ENCODE peak calls at places on chromosomes 5 and 9, in five cellular contexts. V is naive thymus-derived CD4-positive, alpha-beta T cell; U is activated CD8-positive, alpha-beta memory T cell treated with anti-CD3 and anti-CD28 coated beads for 1 hour; S is nucleus accumbens; D is AG08396. N is an unnamed sample.
A peak's percentile ranks its signal among the peaks of the same experiment; 100 is the strongest.

GRCh38 chr5:107135391-107135790 is 535.3 kb downstream of the EFNA5 start:
- DNase-seq in V (no peak), U (no peak), S (no peak), D (no peak), N (no peak)

GRCh38 chr5:72328172-72328571 is 8.0 kb downstream of the PTCD2 start:
- DNase-seq in V (no peak), U (no peak), S (peak; percentile 0), D (peak; percentile 36), N (peak; percentile 71)

GRCh38 chr9:90100014-90100413 is 495.2 kb downstream of the GADD45G start:
- DNase-seq in V (no peak), U (no peak), S (no peak), D (no peak), N (no peak)

GRCh38 chr9:12817702-12818101 is 42.9 kb downstream of the LURAP1L start:
- DNase-seq in V (no peak), U (no peak), S (no peak), D (no peak), N (no peak)

GRCh38 chr5:16735092-16735970 is 118.5 kb upstream of the RETREG1 start:
- DNase-seq in V (no peak), U (no peak), S (no peak), D (no peak), N (no peak)

GRCh38 chr9:4796530-4796929 is 3.8 kb downstream of the RCL1 start:
- DNase-seq in V (no peak), U (no peak), S (no peak), D (no peak), N (no peak)

GRCh38 chr9:21782207-21782606 is 20.2 kb upstream of the MTAP start:
- DNase-seq in V (no peak), U (no peak), S (no peak), D (no peak), N (no peak)

GRCh38 chr9:98085955-98086354 is 29.4 kb downstream of the NANS start:
- DNase-seq in V (no peak), U (no peak), S (no peak), D (no peak), N (no peak)

GRCh38 chr9:97301974-97302373 is 5.5 kb upstream of the CCDC180 start:
- DNase-seq in V (no peak), U (no peak), S (no peak), D (no peak), N (no peak)

GRCh38 chr5:115453391-115454095 is 91.0 kb downstream of the FEM1C start:
- DNase-seq in V (no peak), U (no peak), S (no peak), D (no peak), N (no peak)

GRCh38 chr5:166320923-166321480 is 1970.4 kb upstream of the WWC1 start:
- DNase-seq in V (no peak), U (no peak), S (no peak), D (no peak), N (no peak)

GRCh38 chr9:22022396-22022795 is 13.3 kb upstream of the CDKN2B start:
- DNase-seq in V (no peak), U (no peak), S (no peak), D (no peak), N (no peak)

GRCh38 chr5:150771034-150771795 is 7.3 kb upstream of the SMIM3 start:
- DNase-seq in V (no peak), U (no peak), S (no peak), D (no peak), N (no peak)

GRCh38 chr9:33676746-33677505 is 118.4 kb upstream of the PRSS3 start:
- DNase-seq in V (no peak), U (no peak), S (peak; percentile 36), D (peak; percentile 10), N (peak; percentile 49)

GRCh38 chr9:113350937-113351336 is 1.6 kb downstream of the BSPRY start:
- DNase-seq in V (no peak), U (no peak), S (no peak), D (no peak), N (no peak)

GRCh38 chr9:89080193-89080592 is 88.9 kb downstream of the S1PR3 start:
- DNase-seq in V (no peak), U (no peak), S (no peak), D (peak; percentile 27), N (no peak)

GRCh38 chr5:180594311-180595045 is 3.2 kb upstream of the SCGB3A1 start:
- DNase-seq in V (no peak), U (no peak), S (no peak), D (no peak), N (no peak)

GRCh38 chr5:7540806-7541205 is 144.9 kb downstream of the ADCY2 start:
- DNase-seq in V (no peak), U (no peak), S (no peak), D (no peak), N (no peak)

GRCh38 chr5:71955718-71956117 is 151.6 kb upstream of the MAP1B start:
- DNase-seq in V (no peak), U (no peak), S (no peak), D (no peak), N (no peak)

GRCh38 chr9:85258823-85259370 is 482.9 kb downstream of the AGTPBP1 start:
- DNase-seq in V (no peak), U (no peak), S (peak; percentile 11), D (peak; percentile 26), N (peak; percentile 84)

GRCh38 chr5:154729613-154730012 is 25.6 kb upstream of the LARP1 start:
- DNase-seq in V (no peak), U (no peak), S (no peak), D (no peak), N (no peak)

GRCh38 chr9:89477811-89478583 is 19.9 kb downstream of the SEMA4D start:
- DNase-seq in V (peak; percentile 67), U (peak; percentile 58), S (no peak), D (no peak), N (no peak)

GRCh38 chr5:169742773-169743296 is 105.8 kb downstream of the DOCK2 start:
- DNase-seq in V (no peak), U (no peak), S (no peak), D (peak; percentile 58), N (no peak)

GRCh38 chr9:1018121-1018520 is 32.0 kb upstream of the DMRT2 start:
- DNase-seq in V (no peak), U (no peak), S (no peak), D (no peak), N (no peak)

GRCh38 chr9:4927043-4927471 is 58.0 kb upstream of the JAK2 start:
- DNase-seq in V (no peak), U (no peak), S (no peak), D (no peak), N (no peak)

GRCh38 chr5:68450245-68450852 is 234.8 kb downstream of the PIK3R1 start:
- DNase-seq in V (no peak), U (no peak), S (no peak), D (no peak), N (no peak)

GRCh38 chr5:32190094-32190493 is 16.0 kb upstream of the GOLPH3 start:
- DNase-seq in V (no peak), U (no peak), S (no peak), D (no peak), N (no peak)

GRCh38 chr5:154993461-154993860 is 20.1 kb upstream of the KIF4B start:
- DNase-seq in V (no peak), U (no peak), S (no peak), D (no peak), N (no peak)

GRCh38 chr5:24535646-24536045 is 109.1 kb downstream of the CDH10 start:
- DNase-seq in V (no peak), U (no peak), S (no peak), D (no peak), N (no peak)

GRCh38 chr5:132791026-132791425 is 14.0 kb upstream of the SEPTIN8 start:
- DNase-seq in V (no peak), U (no peak), S (no peak), D (no peak), N (no peak)

GRCh38 chr5:141258464-141258863 is 13.3 kb downstream of the PCDHB15 start:
- DNase-seq in V (no peak), U (no peak), S (no peak), D (no peak), N (no peak)

GRCh38 chr5:109682383-109682782 is 7.3 kb upstream of the MAN2A1 start:
- DNase-seq in V (no peak), U (no peak), S (no peak), D (peak; percentile 11), N (no peak)

GRCh38 chr5:137730331-137730730 is 5.6 kb downstream of the KLHL3 start:
- DNase-seq in V (no peak), U (no peak), S (no peak), D (peak; percentile 26), N (no peak)

GRCh38 chr5:112794410-112794809 is 56.7 kb downstream of the APC start:
- DNase-seq in V (no peak), U (no peak), S (no peak), D (no peak), N (no peak)